ENCODE peak calls at places on chromosome 2, in nine cellular contexts. L is cardiac muscle cell, T is A549, S is heart right ventricle, K is endothelial cell of umbilical vein, F is tibial nerve, H is upper lobe of right lung, R is colonic mucosa, E is body of pancreas. C is an unnamed sample.

GRCh38 chr2:62554440-62554839 is 48.4 kb upstream of the TMEM17 start:
- DNase-seq in L (no peak), R (no peak), H (no peak), K (no peak), F (no peak), S (no peak), E (no peak), T (no peak), C (no peak)

GRCh38 chr2:191241418-191241817 is 3.8 kb upstream of the MYO1B start:
- DNase-seq in H (no peak), E (no peak), K (no peak), L (no peak), T (no peak), R (no peak), S (no peak), F (no peak), C (no peak)

GRCh38 chr2:84905181-84906107 is at the start of gene TMSB10:
- DNase-seq in E (peak), K (peak), F (peak), R (peak), H (peak), S (peak), L (peak), T (peak), C (peak)

GRCh38 chr2:134225841-134226240 is 28.0 kb upstream of the MGAT5 start:
- DNase-seq in S (no peak), H (no peak), L (no peak), F (no peak), K (no peak), E (no peak), R (no peak), T (no peak), C (no peak)

GRCh38 chr2:226317970-226318369 is 481.6 kb downstream of the IRS1 start:
- DNase-seq in T (no peak), S (no peak), R (no peak), H (no peak), E (no peak), L (no peak), F (no peak), K (no peak), C (no peak)

GRCh38 chr2:118084483-118085089 is 3.7 kb upstream of the INSIG2 start:
- DNase-seq in S (no peak), T (no peak), F (no peak), L (no peak), H (no peak), R (no peak), E (no peak), K (no peak), C (no peak)

GRCh38 chr2:162477011-162477410 is 133.1 kb downstream of the GCA start:
- DNase-seq in K (no peak), T (no peak), R (no peak), S (no peak), F (no peak), E (peak), L (no peak), H (no peak), C (no peak)

GRCh38 chr2:198916548-198916947 is 541.2 kb downstream of the SATB2 start:
- DNase-seq in R (peak), S (no peak), F (no peak), T (no peak), H (no peak), E (no peak), L (no peak), K (no peak), C (no peak)

GRCh38 chr2:74806913-74807312 is 27.0 kb upstream of the HK2 start:
- DNase-seq in E (no peak), L (peak), K (no peak), T (no peak), F (no peak), R (no peak), H (no peak), S (no peak), C (no peak)

GRCh38 chr2:133566967-133567645 is 1.2 kb downstream of the NCKAP5 start:
- DNase-seq in H (peak), K (peak), T (peak), E (peak), L (peak), F (peak), R (peak), S (peak), C (no peak)

GRCh38 chr2:216014986-216015385 is 1.6 kb upstream of the MREG start:
- DNase-seq in K (no peak), R (no peak), L (no peak), S (no peak), E (no peak), F (no peak), T (no peak), H (no peak), C (no peak)

GRCh38 chr2:20225294-20226151 is 593 bp upstream of the SDC1 start:
- DNase-seq in H (peak), E (peak), L (peak), R (peak), K (peak), T (peak), S (no peak), F (no peak), C (peak)

GRCh38 chr2:177553176-177553909 is 160.8 kb downstream of the AGPS start:
- DNase-seq in F (no peak), L (peak), K (no peak), H (no peak), S (no peak), T (no peak), E (no peak), R (no peak), C (no peak)

GRCh38 chr2:234496442-234496834 is 443 bp downstream of the ARL4C start:
- DNase-seq in R (peak), T (no peak), L (no peak), E (peak), F (no peak), H (no peak), K (no peak), S (no peak), C (no peak)

GRCh38 chr2:200275281-200276103 is 31.0 kb upstream of the SPATS2L start:
- DNase-seq in H (no peak), K (no peak), R (no peak), T (no peak), L (no peak), S (no peak), E (no peak), F (no peak), C (no peak)

GRCh38 chr2:191386938-191387536 is 141.8 kb downstream of the MYO1B start:
- DNase-seq in T (no peak), H (no peak), K (peak), E (no peak), F (no peak), S (no peak), L (peak), R (no peak), C (no peak)

GRCh38 chr2:196066794-196067382 is 1.7 kb downstream of the DNAH7 start:
- DNase-seq in E (no peak), F (no peak), H (no peak), S (no peak), L (peak), T (peak), K (peak), R (no peak), C (peak)
- TF ChIP-seq CTCF in E (peak), F (peak), H (peak), S (peak), L (peak), T (peak), K (peak), R (peak), C (peak)

GRCh38 chr2:23083963-23084362 is 301.0 kb upstream of the KLHL29 start:
- DNase-seq in L (no peak), K (no peak), H (no peak), T (no peak), R (no peak), F (no peak), S (no peak), E (no peak), C (no peak)
- H3K27ac ChIP-seq in L (no peak), K (no peak), H (no peak), T (no peak), R (no peak), F (no peak), S (no peak), E (no peak), C (no peak)

GRCh38 chr2:98815795-98816194 is 84.9 kb upstream of the MGAT4A start:
- DNase-seq in L (no peak), K (no peak), H (no peak), E (no peak), T (no peak), F (no peak), R (no peak), S (no peak), C (no peak)

GRCh38 chr2:98819350-98819749 is 88.4 kb upstream of the MGAT4A start:
- DNase-seq in L (peak), E (no peak), F (no peak), T (no peak), S (no peak), R (no peak), K (no peak), H (no peak), C (no peak)

GRCh38 chr2:98816281-98816680 is 85.3 kb upstream of the MGAT4A start:
- DNase-seq in E (no peak), F (no peak), S (no peak), L (no peak), K (no peak), H (no peak), T (no peak), R (no peak), C (no peak)

GRCh38 chr2:98821629-98822135 is 90.8 kb upstream of the MGAT4A start:
- DNase-seq in F (no peak), E (no peak), T (no peak), H (no peak), R (no peak), S (no peak), L (no peak), K (no peak), C (no peak)

DNA sequence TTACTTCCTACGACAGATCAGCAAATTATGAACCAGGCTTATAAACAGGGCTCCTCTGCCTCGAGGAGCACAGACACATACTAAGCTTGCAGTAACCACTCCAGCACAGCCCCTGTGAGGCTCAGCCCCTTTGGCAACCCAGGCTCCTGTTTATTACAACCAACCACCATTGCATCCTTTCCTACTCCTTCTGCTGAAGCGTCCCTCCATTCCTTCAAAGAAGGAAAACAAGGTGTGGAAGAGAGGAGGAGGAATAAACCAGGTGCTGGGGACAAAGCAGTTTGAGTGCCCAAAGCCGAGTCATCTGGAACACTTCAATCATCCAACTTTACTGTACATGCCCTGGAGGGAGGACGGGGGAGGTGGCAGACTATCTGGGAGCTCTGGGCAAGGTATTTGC is 87.2 kb upstream of the MGAT4A start:
- DNase-seq in L (no peak), R (no peak), E (no peak), K (no peak), T (no peak), F (no peak), S (no peak), H (no peak), C (no peak)
- H3K4me3 ChIP-seq in L (no peak), R (no peak), E (no peak), K (no peak), T (no peak), F (no peak), S (no peak), H (peak), C (no peak)

GRCh38 chr2:71285706-71286105 is 45.9 kb upstream of the ZNF638 start:
- DNase-seq in E (no peak), S (no peak), K (no peak), L (no peak), H (no peak), T (no peak), R (no peak), F (no peak), C (no peak)

GRCh38 chr2:71283131-71283530 is 48.5 kb upstream of the ZNF638 start:
- DNase-seq in K (no peak), H (no peak), L (no peak), S (no peak), R (no peak), E (no peak), T (no peak), F (no peak), C (no peak)

GRCh38 chr2:71281950-71282349 is 49.6 kb upstream of the ZNF638 start:
- DNase-seq in S (no peak), K (no peak), E (no peak), L (no peak), H (no peak), T (no peak), R (no peak), F (no peak), C (no peak)

GRCh38 chr2:71277536-71278103 is 50.7 kb upstream of the PAIP2B start:
- DNase-seq in L (peak), H (peak), K (peak), E (peak), S (peak), T (peak), R (peak), F (peak), C (peak)

GRCh38 chr2:71282493-71282892 is 49.1 kb upstream of the ZNF638 start:
- DNase-seq in S (no peak), R (no peak), L (peak), H (no peak), F (no peak), T (peak), K (no peak), E (no peak), C (no peak)
- TF ChIP-seq CTCF in S (no peak), R (no peak), L (peak), H (no peak), F (peak), T (peak), K (no peak), E (peak), C (no peak)

GRCh38 chr2:143842836-143843235 is 677.1 kb downstream of the ZEB2 start:
- DNase-seq in L (no peak), R (no peak), F (no peak), H (no peak), T (no peak), E (no peak), K (no peak), S (no peak), C (no peak)

GRCh38 chr2:143835481-143835880 is 684.4 kb downstream of the ZEB2 start:
- DNase-seq in T (no peak), S (no peak), F (no peak), H (no peak), R (no peak), K (no peak), L (no peak), E (no peak), C (no peak)

GRCh38 chr2:143841935-143842334 is 678.0 kb downstream of the ZEB2 start:
- DNase-seq in S (no peak), K (peak), T (peak), F (no peak), L (peak), E (no peak), R (no peak), H (no peak), C (no peak)

GRCh38 chr2:143840601-143841000 is 679.3 kb downstream of the ZEB2 start:
- DNase-seq in L (no peak), R (no peak), T (no peak), F (no peak), S (no peak), H (no peak), K (no peak), E (no peak), C (no peak)

DNA sequence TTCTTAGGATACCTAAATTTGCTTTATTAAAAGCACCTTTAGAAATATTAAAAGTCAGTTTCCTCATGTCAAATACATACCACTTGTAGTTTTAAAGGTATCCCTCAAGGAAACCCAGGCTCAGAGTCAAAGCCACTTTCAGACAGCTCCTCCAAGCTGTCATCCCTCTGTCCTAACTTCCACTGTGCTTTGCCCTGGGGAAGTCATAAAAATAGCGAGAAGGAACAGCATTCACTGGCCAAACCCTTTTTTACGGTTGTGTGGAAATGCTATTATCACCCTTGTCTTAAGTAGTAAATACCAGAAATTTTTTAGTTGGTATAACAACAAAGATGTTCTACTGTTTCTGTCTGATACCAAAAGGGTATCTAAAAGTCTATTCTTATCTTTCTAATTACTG is 680.5 kb downstream of the ZEB2 start:
- DNase-seq in H (no peak), R (no peak), K (no peak), F (no peak), L (no peak), E (no peak), S (no peak), T (no peak), C (no peak)
- H3K27ac ChIP-seq in H (no peak), R (no peak), K (no peak), F (no peak), L (no peak), E (no peak), S (no peak), T (no peak), C (no peak)

C was measured in HL-60.